ENCODE peak calls at places on chromosomes 2 and 18, in five cellular contexts. I, D, V, Q and T are unnamed samples.

GRCh38 chr2:49175831-49176230 is 21.5 kb upstream of the FSHR start:
- DNase-seq in I (no peak), D (no peak), V (no peak), Q (no peak), T (no peak)

GRCh38 chr2:13021470-13021957 is 304.8 kb downstream of the TRIB2 start:
- DNase-seq in I (no peak), D (no peak), V (no peak), Q (no peak), T (no peak)

GRCh38 chr18:79692886-79693285 is 13.3 kb downstream of the CTDP1 start:
- DNase-seq in I (no peak), D (no peak), V (no peak), Q (no peak), T (no peak)

GRCh38 chr2:229713371-229714079 is 830 bp downstream of the DNER start:
- DNase-seq in I (no peak), D (no peak), V (peak; percentile 16), Q (no peak), T (peak; percentile 32)

GRCh38 chr2:238910751-238911351 is 63.0 kb downstream of the TWIST2 start:
- DNase-seq in I (no peak), D (no peak), V (peak; percentile 91), Q (no peak), T (no peak)

GRCh38 chr2:109459485-109459884 is 154.3 kb downstream of the SEPTIN10 start:
- DNase-seq in I (no peak), D (peak; percentile 38), V (no peak), Q (no peak), T (no peak)

GRCh38 chr18:48002933-48003365 is 72.5 kb upstream of the SMAD2 start:
- DNase-seq in I (no peak), D (peak; percentile 66), V (peak; percentile 73), Q (no peak), T (no peak)

GRCh38 chr18:70998490-70998889 is 709.6 kb downstream of the SOCS6 start:
- DNase-seq in I (no peak), D (no peak), V (no peak), Q (no peak), T (no peak)

GRCh38 chr18:8754995-8755955 is 49.9 kb downstream of the MTCL1 start:
- DNase-seq in I (no peak), D (peak; percentile 80), V (no peak), Q (peak; percentile 58), T (no peak)

GRCh38 chr2:193469251-193469650 is 1274.5 kb upstream of the TMEFF2 start:
- DNase-seq in I (no peak), D (no peak), V (no peak), Q (no peak), T (no peak)